ENCODE peak calls at places on chromosomes 5 and 9, in six cellular contexts. G is amniotic stem cell; W is stimulated activated CD8-positive, alpha-beta memory T cell treated with anti-CD3 and anti-CD28 coated beads, Interleukin-15, amount 100 ng/mL, for 48 hours; P is posterior vena cava; K is non-pigmented ciliary epithelial cell; U is hippocampal formation. B is an unnamed sample.

GRCh38 chr5:139847091-139847490 is 51.5 kb downstream of the PSD2 start:
- DNase-seq in G (no peak), W (no peak), P (peak; percentile 51), K (no peak), U (no peak), B (no peak)

GRCh38 chr5:84487963-84488362 is 103.3 kb upstream of the EDIL3 start:
- DNase-seq in G (peak; percentile 50), W (no peak), P (no peak), K (peak; percentile 81), U (no peak), B (no peak)

GRCh38 chr5:150557507-150557872 is 49.6 kb downstream of the NDST1 start:
- DNase-seq in G (no peak), W (no peak), P (no peak), K (no peak), U (no peak), B (no peak)

GRCh38 chr5:30092548-30092947 is 1100.9 kb upstream of the CDH6 start:
- DNase-seq in G (no peak), W (no peak), P (no peak), K (no peak), U (no peak), B (no peak)

GRCh38 chr5:118967059-118967508 is 21.3 kb downstream of the DTWD2 start:
- DNase-seq in G (no peak), W (no peak), P (no peak), K (no peak), U (no peak), B (no peak)

GRCh38 chr9:130474131-130474530 is 29.4 kb downstream of the ASS1 start:
- DNase-seq in G (no peak), W (no peak), P (no peak), K (no peak), U (no peak), B (no peak)

GRCh38 chr5:96080557-96080956 is 118.9 kb upstream of the ELL2 start:
- DNase-seq in G (no peak), W (peak; percentile 12), P (no peak), K (peak; percentile 62), U (no peak), B (no peak)

GRCh38 chr5:179268399-179268952 is 76.8 kb downstream of the ADAMTS2 start:
- DNase-seq in G (no peak), W (no peak), P (peak; percentile 50), K (no peak), U (no peak), B (no peak)

GRCh38 chr5:173228639-173229380 is 6.2 kb downstream of the NKX2-5 start:
- DNase-seq in G (no peak), W (no peak), P (no peak), K (no peak), U (no peak), B (peak; percentile 74)

GRCh38 chr5:2906302-2907090 is 155.0 kb upstream of the IRX2 start:
- DNase-seq in G (no peak), W (no peak), P (peak; percentile 47), K (no peak), U (no peak), B (no peak)

GRCh38 chr5:178210073-178210526 is 5.8 kb downstream of the HNRNPAB start:
- DNase-seq in G (no peak), W (no peak), P (no peak), K (no peak), U (no peak), B (no peak)

GRCh38 chr5:132074772-132075718 is 1.5 kb downstream of the CSF2 start:
- DNase-seq in G (no peak), W (no peak), P (no peak), K (no peak), U (no peak), B (peak; percentile 14)

GRCh38 chr5:173395257-173395932 is 67.2 kb upstream of the STC2 start:
- DNase-seq in G (peak; percentile 21), W (no peak), P (no peak), K (peak; percentile 19), U (no peak), B (peak; percentile 19)

GRCh38 chr5:168931638-168932345 is 352.6 kb upstream of the PANK3 start:
- DNase-seq in G (no peak), W (no peak), P (no peak), K (no peak), U (no peak), B (no peak)

GRCh38 chr9:96299823-96300222 is 2.2 kb downstream of the HSD17B3 start:
- DNase-seq in G (peak; percentile 10), W (no peak), P (no peak), K (no peak), U (no peak), B (no peak)

GRCh38 chr5:138466058-138466899 is 1.0 kb downstream of the EGR1 start:
- DNase-seq in G (no peak), W (no peak), P (no peak), K (no peak), U (no peak), B (peak; percentile 31)

GRCh38 chr9:5698810-5699556 is 70.1 kb downstream of the RIC1 start:
- DNase-seq in G (no peak), W (no peak), P (no peak), K (no peak), U (no peak), B (no peak)

GRCh38 chr5:150612905-150613670 is 27.4 kb upstream of the SYNPO start:
- DNase-seq in G (no peak), W (no peak), P (no peak), K (no peak), U (no peak), B (no peak)

GRCh38 chr5:163565931-163566608 is 60.7 kb downstream of the MAT2B start:
- DNase-seq in G (no peak), W (no peak), P (peak; percentile 81), K (no peak), U (no peak), B (peak; percentile 89)

GRCh38 chr5:176447538-176447981 is 625 bp upstream of the FAF2 start:
- DNase-seq in G (no peak), W (no peak), P (no peak), K (no peak), U (peak; percentile 54), B (no peak)

GRCh38 chr5:123429221-123429954 is 6.2 kb upstream of the CEP120 start:
- DNase-seq in G (no peak), W (no peak), P (no peak), K (no peak), U (no peak), B (no peak)

GRCh38 chr9:73979894-73980264 is 517.3 kb upstream of the RORB start:
- DNase-seq in G (no peak), W (no peak), P (no peak), K (no peak), U (no peak), B (no peak)

GRCh38 chr9:113650207-113651131 is 186.9 kb downstream of the RGS3 start:
- DNase-seq in G (peak; percentile 14), W (no peak), P (peak; percentile 74), K (peak; percentile 51), U (no peak), B (no peak)

GRCh38 chr5:54229041-54229780 is 81.2 kb downstream of the ARL15 start:
- DNase-seq in G (no peak), W (peak; percentile 38), P (peak; percentile 89), K (no peak), U (peak; percentile 22), B (peak; percentile 53)

GRCh38 chr5:125874717-125875116 is 548.5 kb upstream of the GRAMD2B start:
- DNase-seq in G (no peak), W (no peak), P (no peak), K (no peak), U (no peak), B (peak; percentile 1)

GRCh38 chr5:73441377-73441776 is 7.2 kb downstream of the FOXD1 start:
- DNase-seq in G (no peak), W (no peak), P (no peak), K (no peak), U (no peak), B (no peak)

GRCh38 chr5:116842514-116842924 is 267.9 kb upstream of the SEMA6A start:
- DNase-seq in G (no peak), W (no peak), P (no peak), K (no peak), U (no peak), B (no peak)

GRCh38 chr9:114366334-114367128 is 21.3 kb downstream of the AKNA start:
- DNase-seq in G (peak; percentile 23), W (no peak), P (peak; percentile 80), K (peak; percentile 71), U (no peak), B (no peak)

GRCh38 chr5:172939561-172939960 is 19.7 kb upstream of the RPL26L1 start:
- DNase-seq in G (no peak), W (no peak), P (peak; percentile 70), K (no peak), U (no peak), B (no peak)

GRCh38 chr9:135944444-135945252 is 16.5 kb downstream of the UBAC1 start:
- DNase-seq in G (no peak), W (no peak), P (no peak), K (no peak), U (no peak), B (no peak)

GRCh38 chr5:149317281-149318048 is 27.8 kb upstream of the GRPEL2 start:
- DNase-seq in G (no peak), W (no peak), P (no peak), K (no peak), U (peak; percentile 19), B (peak; percentile 30)

B was measured in ELF-1.